ENCODE peak calls at places on chromosomes 1 and 21, in four cellular contexts. I is effector memory CD4-positive, alpha-beta T cell; E is CD4-positive, alpha-beta T cell; G is uterus. R is an unnamed sample.

GRCh38 chr1:89633103-89633744 is at the start of gene LRRC8C:
- DNase-seq in I (peak), E (peak), G (peak), R (peak)

GRCh38 chr1:6603851-6604558 is 1.3 kb upstream of the KLHL21 start:
- DNase-seq in I (no peak), E (no peak), G (peak), R (peak)

GRCh38 chr1:119285482-119285881 is 83.1 kb upstream of the HAO2 start:
- DNase-seq in I (no peak), E (no peak), G (no peak), R (no peak)

GRCh38 chr1:205449750-205450443 is 5.9 kb downstream of the BLACAT1 start:
- DNase-seq in I (no peak), E (no peak), G (no peak), R (no peak)

GRCh38 chr1:233598891-233599541 is 14.9 kb upstream of the KCNK1 start:
- DNase-seq in I (no peak), E (no peak), G (no peak), R (no peak)

GRCh38 chr1:101004061-101004460 is 21.5 kb downstream of the DPH5 start:
- DNase-seq in I (no peak), E (no peak), G (no peak), R (no peak)

GRCh38 chr1:25787477-25788043 is 12.4 kb upstream of the SELENON start:
- DNase-seq in I (no peak), E (no peak), G (no peak), R (no peak)

GRCh38 chr1:153288634-153289275 is 24.0 kb downstream of the PGLYRP3 start:
- DNase-seq in I (no peak), E (no peak), G (no peak), R (no peak)

GRCh38 chr1:244796719-244797406 is 38.6 kb upstream of the COX20 start:
- DNase-seq in I (no peak), E (peak), G (peak), R (no peak)

GRCh38 chr21:45455321-45456013 is 50.5 kb downstream of the COL18A1 start:
- DNase-seq in I (no peak), E (no peak), G (no peak), R (no peak)

GRCh38 chr1:204503122-204503912 is 8.7 kb upstream of the PIK3C2B start:
- DNase-seq in I (no peak), E (no peak), G (no peak), R (no peak)

GRCh38 chr1:181206513-181206912 is 118.0 kb downstream of the IER5 start:
- DNase-seq in I (no peak), E (no peak), G (no peak), R (no peak)

GRCh38 chr1:201327687-201328240 is 44.5 kb downstream of the PKP1 start:
- DNase-seq in I (no peak), E (no peak), G (no peak), R (no peak)

GRCh38 chr21:41686664-41687063 is 80.2 kb downstream of the RIPK4 start:
- DNase-seq in I (no peak), E (no peak), G (no peak), R (no peak)

GRCh38 chr1:243483084-243483845 is 227.4 kb downstream of the SDCCAG8 start:
- DNase-seq in I (no peak), E (no peak), G (no peak), R (no peak)

GRCh38 chr1:64242895-64243756 is 39.7 kb downstream of the UBE2U start:
- DNase-seq in I (no peak), E (no peak), G (no peak), R (no peak)

GRCh38 chr1:170483041-170483440 is 48.9 kb upstream of the GORAB start:
- DNase-seq in I (no peak), E (no peak), G (no peak), R (no peak)

GRCh38 chr1:90725961-90726715 is 9.0 kb upstream of the BARHL2 start:
- DNase-seq in I (no peak), E (no peak), G (no peak), R (no peak)

GRCh38 chr1:68225781-68226180 is 6.5 kb downstream of the WLS start:
- DNase-seq in I (no peak), E (no peak), G (no peak), R (no peak)

GRCh38 chr1:231196307-231196706 is 34.4 kb downstream of the TRIM67 start:
- DNase-seq in I (no peak), E (no peak), G (no peak), R (no peak)

GRCh38 chr1:50427086-50427817 is 4.0 kb upstream of the DMRTA2 start:
- DNase-seq in I (no peak), E (no peak), G (no peak), R (no peak)

GRCh38 chr21:26470361-26471115 is 102.5 kb downstream of the CYYR1 start:
- DNase-seq in I (no peak), E (no peak), G (no peak), R (no peak)

GRCh38 chr1:201059871-201060555 is 36.5 kb upstream of the KIF21B start:
- DNase-seq in I (no peak), E (no peak), G (no peak), R (no peak)

GRCh38 chr21:39073717-39074116 is 109.5 kb downstream of the PSMG1 start:
- DNase-seq in I (no peak), E (no peak), G (no peak), R (no peak)

GRCh38 chr1:44862829-44863406 is 19.9 kb upstream of the PTCH2 start:
- DNase-seq in I (no peak), E (no peak), G (no peak), R (no peak)

GRCh38 chr1:39380036-39380435 is 111.4 kb upstream of the BMP8A start:
- DNase-seq in I (no peak), E (no peak), G (no peak), R (no peak)

GRCh38 chr1:16367258-16367967 is 371 bp downstream of the SZRD1 start:
- DNase-seq in I (peak), E (peak), G (peak), R (peak)

GRCh38 chr1:45880930-45881329 is 77.5 kb downstream of the MAST2 start:
- DNase-seq in I (no peak), E (no peak), G (no peak), R (no peak)

DNA sequence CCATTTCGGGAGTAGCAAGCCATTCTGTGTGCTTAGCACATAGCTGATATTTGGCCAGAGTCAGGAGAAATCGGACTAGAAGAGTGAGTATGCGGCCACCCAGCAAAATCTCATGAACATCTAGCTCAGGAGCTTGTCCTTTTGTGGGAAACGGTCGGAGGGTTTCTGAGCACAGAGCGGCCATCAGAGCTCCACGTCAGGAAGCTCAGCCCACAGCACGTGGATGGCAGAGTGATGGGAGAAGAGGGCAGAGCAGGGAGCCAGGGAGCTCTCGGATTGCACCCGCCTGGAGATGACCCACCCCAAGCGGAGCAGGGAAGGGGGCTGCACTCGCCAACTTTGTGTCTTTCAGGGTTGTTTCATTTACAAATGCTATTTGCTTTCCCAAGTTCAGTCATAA is 13.9 kb downstream of the RCAN3 start:
- DNase-seq in I (no peak), E (no peak), G (no peak), R (no peak)
- H3K27ac ChIP-seq in I (no peak), E (no peak), G (no peak), R (no peak)

DNA sequence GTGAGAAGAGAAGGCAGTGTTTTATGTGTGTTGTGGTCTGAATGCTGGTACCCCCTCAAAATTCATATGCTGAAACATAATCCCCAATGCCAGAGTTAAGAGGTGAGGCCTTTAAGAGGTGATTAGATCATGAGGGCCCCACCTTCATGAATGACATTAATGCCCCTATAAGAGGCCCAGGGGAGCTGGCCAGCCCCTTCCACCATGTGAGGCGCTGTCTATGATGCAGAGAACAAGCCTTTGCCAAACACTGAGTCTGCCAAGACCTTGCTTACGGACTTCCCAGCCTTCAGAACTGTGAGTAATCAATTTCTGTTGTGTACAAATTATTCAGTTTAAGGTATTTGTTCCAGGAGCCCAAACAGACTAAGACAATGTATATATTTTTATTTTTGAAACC is 20.2 kb downstream of the CAPZB start:
- DNase-seq in I (no peak), E (no peak), G (no peak), R (no peak)
- H3K27ac ChIP-seq in I (peak), E (peak), G (peak), R (peak)

DNA sequence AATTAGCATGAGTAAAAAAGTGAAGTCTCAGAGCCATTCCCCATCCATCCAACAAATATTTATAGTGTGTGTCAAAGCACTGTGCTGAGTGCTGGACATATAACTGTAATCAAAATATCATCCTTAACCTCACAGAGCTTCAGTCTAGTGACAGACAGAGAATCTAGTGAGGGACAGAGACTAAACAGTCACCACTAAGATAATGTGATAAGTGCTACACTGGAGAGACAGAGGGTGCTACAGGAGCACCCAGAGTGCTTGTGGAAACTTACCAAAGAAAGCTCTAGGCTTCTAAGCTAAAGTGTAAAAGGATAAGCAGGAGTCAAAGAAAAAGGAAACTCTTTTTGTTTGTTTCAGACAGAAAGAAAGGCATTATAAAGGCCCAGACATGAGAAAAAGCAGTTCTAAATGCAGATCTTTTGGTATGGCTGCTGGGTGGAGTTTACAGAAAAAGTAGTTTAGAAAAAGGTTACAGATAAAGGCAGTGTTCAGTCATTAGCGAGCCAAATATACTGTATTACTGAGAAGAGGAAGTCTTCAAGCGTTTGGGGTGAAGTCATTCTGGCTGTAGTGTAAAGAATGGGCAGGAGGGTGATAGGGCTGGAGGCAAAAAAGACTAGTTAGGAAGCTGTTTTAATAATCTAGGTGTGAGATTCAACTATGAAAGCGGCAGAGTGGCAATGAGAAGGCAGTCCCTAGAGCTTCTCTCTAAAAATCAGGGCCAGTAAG is 83.8 kb downstream of the SCMH1 start:
- DNase-seq in I (no peak), E (no peak), G (no peak), R (no peak)
- H3K27ac ChIP-seq in I (no peak), E (no peak), G (no peak), R (no peak)

GRCh38 chr1:22877980-22878379 is 94.7 kb downstream of the LACTBL1 start:
- DNase-seq in I (no peak), E (no peak), G (no peak), R (no peak)

GRCh38 chr1:22875851-22876250 is 96.8 kb downstream of the LACTBL1 start:
- DNase-seq in I (no peak), E (no peak), G (no peak), R (no peak)

GRCh38 chr1:22875240-22875639 is 97.4 kb downstream of the LACTBL1 start:
- DNase-seq in I (no peak), E (no peak), G (no peak), R (no peak)

GRCh38 chr1:22877112-22877915 is 95.4 kb downstream of the LACTBL1 start:
- DNase-seq in I (no peak), E (no peak), G (no peak), R (no peak)

GRCh38 chr1:22876359-22877111 is 96.1 kb downstream of the LACTBL1 start:
- DNase-seq in I (no peak), E (no peak), G (no peak), R (no peak)
- H3K27ac ChIP-seq in I (no peak), E (no peak), G (no peak), R (no peak)

GRCh38 chr1:19200281-19200604 is 9.8 kb downstream of the UBR4 start:
- DNase-seq in I (no peak), E (no peak), G (no peak), R (no peak)

GRCh38 chr1:19197849-19198248 is 12.2 kb downstream of the UBR4 start:
- DNase-seq in I (no peak), E (no peak), G (no peak), R (no peak)

GRCh38 chr1:19199393-19200280 is 10.4 kb downstream of the UBR4 start:
- DNase-seq in I (no peak), E (no peak), G (no peak), R (no peak)

GRCh38 chr1:19202396-19202795 is 7.7 kb downstream of the UBR4 start:
- DNase-seq in I (no peak), E (no peak), G (no peak), R (no peak)

GRCh38 chr1:19198820-19199219 is 11.2 kb downstream of the UBR4 start:
- DNase-seq in I (no peak), E (no peak), G (no peak), R (no peak)
- H3K27ac ChIP-seq in I (no peak), E (no peak), G (no peak), R (no peak)

GRCh38 chr1:173708787-173709186 is 6.0 kb upstream of the KLHL20 start:
- DNase-seq in I (no peak), E (no peak), G (no peak), R (no peak)

GRCh38 chr1:173714759-173715537 is at the start of gene KLHL20:
- DNase-seq in I (peak), E (peak), G (peak), R (peak)

GRCh38 chr1:173715538-173715844 is 710 bp downstream of the KLHL20 start:
- DNase-seq in I (no peak), E (no peak), G (no peak), R (no peak)

GRCh38 chr1:173717238-173717637 is 2.5 kb downstream of the KLHL20 start:
- DNase-seq in I (no peak), E (no peak), G (no peak), R (no peak)

GRCh38 chr1:173714441-173714758 is 381 bp upstream of the KLHL20 start:
- DNase-seq in I (no peak), E (no peak), G (no peak), R (no peak)
- H3K27ac ChIP-seq in I (peak), E (peak), G (peak), R (peak)

GRCh38 chr1:229117664-229118300 is 153.1 kb upstream of the RAB4A start:
- DNase-seq in I (no peak), E (no peak), G (peak), R (no peak)
- H3K27ac ChIP-seq in I (no peak), E (no peak), G (no peak), R (peak)